ENCODE peak calls at places on chromosome 20, in ten cellular contexts. Z, D, J, V, Q, E, A, C, X and I are unnamed samples.

GRCh38 chr20:62010551-62011402 is 54.9 kb downstream of the TAF4 start:
- DNase-seq in Q (peak), Z (peak), A (peak), E (no peak), D (peak), X (peak), C (peak), V (peak), J (peak), I (peak)

GRCh38 chr20:25576783-25577530 is 8.4 kb downstream of the NINL start:
- DNase-seq in J (no peak), C (no peak), E (no peak), A (no peak), X (no peak), Z (no peak), D (no peak), Q (no peak), V (no peak), I (no peak)

GRCh38 chr20:48612335-48612734 is 215.5 kb downstream of the PREX1 start:
- DNase-seq in V (no peak), X (no peak), C (no peak), J (no peak), A (no peak), Q (no peak), D (no peak), E (no peak), Z (no peak), I (no peak)

GRCh38 chr20:60553095-60553494 is 594.9 kb downstream of the CDH26 start:
- DNase-seq in X (no peak), D (no peak), Q (no peak), V (no peak), J (no peak), E (no peak), A (no peak), C (no peak), Z (no peak), I (peak)

GRCh38 chr20:38790210-38791053 is 15.1 kb upstream of the PPP1R16B start:
- DNase-seq in V (peak), D (peak), J (peak), A (peak), C (peak), E (no peak), X (no peak), Q (no peak), Z (peak), I (peak)

GRCh38 chr20:8385247-8385646 is 253.2 kb downstream of the PLCB1 start:
- DNase-seq in D (peak), X (peak), E (no peak), J (no peak), Q (peak), V (peak), Z (peak), C (no peak), A (peak), I (no peak)

GRCh38 chr20:341682-342081 is 5.2 kb upstream of the NRSN2 start:
- DNase-seq in V (peak), A (peak), D (no peak), X (no peak), C (peak), Q (no peak), Z (no peak), J (peak), E (no peak), I (peak)

GRCh38 chr20:24048014-24048611 is 59.5 kb upstream of the GGTLC1 start:
- DNase-seq in Z (no peak), A (no peak), C (no peak), Q (peak), V (no peak), X (no peak), J (no peak), D (no peak), E (no peak), I (no peak)

GRCh38 chr20:1331801-1332453 is 3.0 kb upstream of the SDCBP2 start:
- DNase-seq in D (no peak), J (no peak), Z (no peak), A (no peak), Q (no peak), E (no peak), X (no peak), C (no peak), V (peak), I (no peak)

GRCh38 chr20:57774111-57774880 is 64.5 kb upstream of the PMEPA1 start:
- DNase-seq in X (no peak), Z (no peak), A (no peak), E (no peak), Q (no peak), D (no peak), C (no peak), V (no peak), J (no peak), I (no peak)

GRCh38 chr20:20224806-20225205 is 143.1 kb upstream of the INSM1 start:
- DNase-seq in E (no peak), A (no peak), C (no peak), Q (peak), V (peak), X (no peak), D (no peak), J (no peak), Z (no peak), I (no peak)

GRCh38 chr20:2173186-2173585 is 71.6 kb downstream of the STK35 start:
- DNase-seq in C (no peak), Q (no peak), X (no peak), J (no peak), V (no peak), E (no peak), Z (no peak), D (no peak), A (no peak), I (no peak)

GRCh38 chr20:62817975-62818591 is 1.2 kb downstream of the COL9A3 start:
- DNase-seq in Q (no peak), A (no peak), Z (no peak), J (no peak), V (no peak), D (no peak), X (no peak), E (no peak), C (no peak), I (no peak)

GRCh38 chr20:54212226-54212625 is 4.3 kb downstream of the PFDN4 start:
- DNase-seq in V (peak), J (no peak), C (no peak), E (no peak), Z (no peak), D (no peak), Q (no peak), X (no peak), A (peak), I (no peak)

GRCh38 chr20:53387983-53388675 is 205.5 kb downstream of the ZNF217 start:
- DNase-seq in A (no peak), X (no peak), Z (no peak), D (no peak), C (no peak), V (no peak), J (no peak), Q (no peak), E (no peak), I (no peak)

GRCh38 chr20:41365785-41366545 is 653 bp downstream of the EMILIN3 start:
- DNase-seq in E (no peak), X (no peak), V (no peak), Q (peak), J (no peak), A (no peak), D (peak), C (no peak), Z (peak), I (no peak)

GRCh38 chr20:39910536-39910935 is 778.5 kb downstream of the MAFB start:
- DNase-seq in J (no peak), E (no peak), Q (no peak), A (no peak), C (no peak), V (peak), D (no peak), X (peak), Z (no peak), I (no peak)

GRCh38 chr20:50146732-50147662 is 6.5 kb downstream of the PEDS1 start:
- DNase-seq in X (peak), V (peak), E (peak), D (no peak), Q (no peak), A (peak), C (peak), J (peak), Z (no peak), I (peak)

GRCh38 chr20:36629719-36630340 is 16.2 kb downstream of the SLA2 start:
- DNase-seq in X (no peak), D (no peak), C (no peak), V (no peak), Q (no peak), J (peak), E (no peak), Z (no peak), A (no peak), I (no peak)

GRCh38 chr20:50567860-50568548 is 57.8 kb downstream of the PTPN1 start:
- DNase-seq in E (no peak), Z (no peak), Q (no peak), A (no peak), J (no peak), V (no peak), X (no peak), C (no peak), D (no peak), I (no peak)